ENCODE peak calls at places on chromosomes 2 and 18, in four cellular contexts. One of them, this sample, is unnamed.

GRCh38 chr18:59267511-59268126 is 5.6 kb downstream of the RAX start:
- DNase-seq in sigmoid colon: no peak
- DNase-seq in right atrium auricular region: no peak
- DNase-seq in AG04449: no peak
- DNase-seq in this sample: no peak

GRCh38 chr2:184597571-184597980 is 753 bp upstream of the ZNF804A start:
- DNase-seq in sigmoid colon: no peak
- DNase-seq in AG04449: no peak
- DNase-seq in right atrium auricular region: peak; percentile 58
- DNase-seq in this sample: no peak

GRCh38 chr2:145344076-145344724 is 824.3 kb upstream of the ZEB2 start:
- DNase-seq in sigmoid colon: no peak
- DNase-seq in right atrium auricular region: no peak
- DNase-seq in AG04449: no peak
- DNase-seq in this sample: no peak

GRCh38 chr2:241804326-241805276 is 4.4 kb upstream of the NEU4 start:
- DNase-seq in right atrium auricular region: no peak
- DNase-seq in AG04449: no peak
- DNase-seq in sigmoid colon: peak; percentile 61
- DNase-seq in this sample: no peak

GRCh38 chr2:237156131-237156856 is 70.6 kb downstream of the COPS8 start:
- DNase-seq in AG04449: no peak
- DNase-seq in sigmoid colon: peak; percentile 88
- DNase-seq in right atrium auricular region: peak; percentile 81
- DNase-seq in this sample: peak; percentile 69

GRCh38 chr2:158973111-158973510 is 4.7 kb downstream of the TANC1 start:
- DNase-seq in AG04449: no peak
- DNase-seq in right atrium auricular region: no peak
- DNase-seq in sigmoid colon: no peak
- DNase-seq in this sample: no peak

GRCh38 chr2:162196611-162197010 is 44.6 kb upstream of the GCG start:
- DNase-seq in AG04449: no peak
- DNase-seq in right atrium auricular region: no peak
- DNase-seq in sigmoid colon: no peak
- DNase-seq in this sample: no peak

GRCh38 chr2:175180701-175181103 is 808 bp downstream of the ATP5MC3 start:
- DNase-seq in sigmoid colon: peak; percentile 67
- DNase-seq in AG04449: no peak
- DNase-seq in right atrium auricular region: no peak
- DNase-seq in this sample: no peak

GRCh38 chr18:38575648-38576047 is 1010.0 kb upstream of the CELF4 start:
- DNase-seq in AG04449: no peak
- DNase-seq in right atrium auricular region: no peak
- DNase-seq in sigmoid colon: no peak
- DNase-seq in this sample: no peak

GRCh38 chr2:194819367-194819766 is 837.7 kb upstream of the SLC39A10 start:
- DNase-seq in AG04449: no peak
- DNase-seq in sigmoid colon: no peak
- DNase-seq in right atrium auricular region: no peak
- DNase-seq in this sample: no peak

GRCh38 chr18:62576858-62577512 is 54.2 kb downstream of the ZCCHC2 start:
- DNase-seq in right atrium auricular region: no peak
- DNase-seq in sigmoid colon: no peak
- DNase-seq in AG04449: no peak
- DNase-seq in this sample: no peak

GRCh38 chr2:226483745-226484619 is 315.6 kb downstream of the IRS1 start:
- DNase-seq in AG04449: peak; percentile 28
- DNase-seq in right atrium auricular region: no peak
- DNase-seq in sigmoid colon: no peak
- DNase-seq in this sample: no peak

GRCh38 chr2:161414385-161415040 is 1.6 kb upstream of the TBR1 start:
- DNase-seq in AG04449: no peak
- DNase-seq in sigmoid colon: no peak
- DNase-seq in right atrium auricular region: no peak
- DNase-seq in this sample: no peak

GRCh38 chr2:215003001-215003400 is 135.4 kb downstream of the ABCA12 start:
- DNase-seq in right atrium auricular region: no peak
- DNase-seq in sigmoid colon: no peak
- DNase-seq in AG04449: no peak
- DNase-seq in this sample: no peak

GRCh38 chr2:25331686-25332365 is 9.9 kb downstream of the DNMT3A start:
- DNase-seq in AG04449: no peak
- DNase-seq in right atrium auricular region: no peak
- DNase-seq in sigmoid colon: no peak
- DNase-seq in this sample: no peak

GRCh38 chr2:216694201-216694825 is 1.0 kb downstream of the IGFBP5 start:
- DNase-seq in right atrium auricular region: no peak
- DNase-seq in sigmoid colon: peak; percentile 89
- DNase-seq in AG04449: no peak
- DNase-seq in this sample: no peak

GRCh38 chr2:26651458-26652155 is 10.4 kb upstream of the CIB4 start:
- DNase-seq in AG04449: no peak
- DNase-seq in sigmoid colon: no peak
- DNase-seq in right atrium auricular region: no peak
- DNase-seq in this sample: no peak

DNA sequence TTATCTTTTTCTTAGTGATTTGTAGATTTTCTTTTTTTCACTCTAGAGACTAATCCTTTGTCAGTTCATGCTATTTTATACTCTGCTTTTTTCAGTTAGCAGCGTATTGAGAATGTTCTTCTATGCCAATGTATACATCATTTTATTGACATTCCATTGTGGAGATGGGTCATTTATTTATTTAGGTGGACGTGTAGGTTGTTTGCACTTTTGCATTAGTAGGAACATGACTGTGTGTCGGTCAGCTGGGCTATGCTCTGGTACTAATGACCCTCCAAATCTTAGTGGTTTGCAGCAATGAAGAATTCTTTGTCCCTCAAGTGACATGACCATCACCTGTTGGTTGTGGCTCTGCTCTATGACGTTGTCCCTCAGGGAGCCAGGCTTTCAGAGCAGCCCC is 33.6 kb downstream of the HPCAL1 start:
- DNase-seq in right atrium auricular region: no peak
- DNase-seq in AG04449: no peak
- DNase-seq in sigmoid colon: no peak
- DNase-seq in this sample: no peak
- TF ChIP-seq CTCF in right atrium auricular region: no peak
- TF ChIP-seq CTCF in AG04449: no peak
- TF ChIP-seq CTCF in sigmoid colon: no peak
- TF ChIP-seq CTCF in this sample: no peak

GRCh38 chr2:222082201-222082600 is 216.6 kb downstream of the PAX3 start:
- DNase-seq in sigmoid colon: no peak
- DNase-seq in AG04449: no peak
- DNase-seq in right atrium auricular region: no peak
- DNase-seq in this sample: no peak

GRCh38 chr2:222074674-222075073 is 224.1 kb downstream of the PAX3 start:
- DNase-seq in AG04449: no peak
- DNase-seq in sigmoid colon: no peak
- DNase-seq in right atrium auricular region: no peak
- DNase-seq in this sample: no peak

DNA sequence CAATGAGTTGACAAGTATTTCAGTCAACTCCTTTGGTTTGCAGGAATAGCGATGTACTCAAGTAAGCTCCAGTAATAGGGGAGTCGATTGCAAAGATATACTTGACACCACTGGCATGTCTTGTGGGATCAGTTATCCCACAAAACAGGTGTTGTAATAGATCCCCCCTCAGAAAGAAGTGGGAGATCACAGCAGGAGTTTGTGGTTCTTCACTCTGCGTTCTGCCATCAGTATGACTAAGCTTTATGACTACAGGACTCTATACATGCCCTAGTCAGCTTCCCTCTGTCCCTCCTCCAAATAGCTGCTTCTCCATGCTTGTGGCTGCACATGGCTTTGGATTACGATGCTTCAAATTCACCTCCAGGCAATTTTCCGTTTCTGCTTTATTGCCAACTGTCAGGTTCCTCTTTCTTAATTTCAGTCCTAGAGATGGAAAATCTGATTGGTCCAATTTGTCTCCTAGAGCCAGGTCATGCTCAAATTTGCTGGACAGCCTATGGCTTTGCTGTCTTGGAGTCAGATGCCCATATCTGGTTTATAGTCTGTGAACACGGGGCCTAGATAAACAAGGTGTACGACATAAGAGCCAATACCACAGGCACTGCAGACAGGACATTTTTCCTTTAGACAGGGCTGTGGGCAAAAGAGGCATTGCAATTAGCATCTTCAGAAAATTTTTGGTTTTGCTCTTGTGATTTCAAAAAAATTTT is 221.7 kb downstream of the PAX3 start:
- DNase-seq in AG04449: no peak
- DNase-seq in sigmoid colon: no peak
- DNase-seq in right atrium auricular region: no peak
- DNase-seq in this sample: no peak
- TF ChIP-seq CTCF in AG04449: no peak
- TF ChIP-seq CTCF in sigmoid colon: no peak
- TF ChIP-seq CTCF in right atrium auricular region: no peak
- TF ChIP-seq CTCF in this sample: no peak

GRCh38 chr2:86297382-86298147 is 39.9 kb downstream of the REEP1 start:
- DNase-seq in right atrium auricular region: no peak
- DNase-seq in sigmoid colon: peak; percentile 77
- DNase-seq in AG04449: no peak
- DNase-seq in this sample: no peak
- TF ChIP-seq CTCF in right atrium auricular region: peak; percentile 53
- TF ChIP-seq CTCF in sigmoid colon: peak; percentile 32
- TF ChIP-seq CTCF in AG04449: no peak
- TF ChIP-seq CTCF in this sample: no peak

GRCh38 chr2:5697554-5697953 is 5.4 kb downstream of the SOX11 start:
- DNase-seq in right atrium auricular region: no peak
- DNase-seq in AG04449: no peak
- DNase-seq in sigmoid colon: no peak
- DNase-seq in this sample: no peak

GRCh38 chr2:5696351-5696740 is 4.2 kb downstream of the SOX11 start:
- DNase-seq in right atrium auricular region: no peak
- DNase-seq in AG04449: no peak
- DNase-seq in sigmoid colon: no peak
- DNase-seq in this sample: no peak

GRCh38 chr2:5694016-5694690 is 2.0 kb downstream of the SOX11 start:
- DNase-seq in AG04449: no peak
- DNase-seq in right atrium auricular region: no peak
- DNase-seq in sigmoid colon: no peak
- DNase-seq in this sample: no peak

GRCh38 chr2:5696741-5697521 is 4.7 kb downstream of the SOX11 start:
- DNase-seq in sigmoid colon: peak; percentile 70
- DNase-seq in AG04449: no peak
- DNase-seq in right atrium auricular region: no peak
- DNase-seq in this sample: no peak

DNA sequence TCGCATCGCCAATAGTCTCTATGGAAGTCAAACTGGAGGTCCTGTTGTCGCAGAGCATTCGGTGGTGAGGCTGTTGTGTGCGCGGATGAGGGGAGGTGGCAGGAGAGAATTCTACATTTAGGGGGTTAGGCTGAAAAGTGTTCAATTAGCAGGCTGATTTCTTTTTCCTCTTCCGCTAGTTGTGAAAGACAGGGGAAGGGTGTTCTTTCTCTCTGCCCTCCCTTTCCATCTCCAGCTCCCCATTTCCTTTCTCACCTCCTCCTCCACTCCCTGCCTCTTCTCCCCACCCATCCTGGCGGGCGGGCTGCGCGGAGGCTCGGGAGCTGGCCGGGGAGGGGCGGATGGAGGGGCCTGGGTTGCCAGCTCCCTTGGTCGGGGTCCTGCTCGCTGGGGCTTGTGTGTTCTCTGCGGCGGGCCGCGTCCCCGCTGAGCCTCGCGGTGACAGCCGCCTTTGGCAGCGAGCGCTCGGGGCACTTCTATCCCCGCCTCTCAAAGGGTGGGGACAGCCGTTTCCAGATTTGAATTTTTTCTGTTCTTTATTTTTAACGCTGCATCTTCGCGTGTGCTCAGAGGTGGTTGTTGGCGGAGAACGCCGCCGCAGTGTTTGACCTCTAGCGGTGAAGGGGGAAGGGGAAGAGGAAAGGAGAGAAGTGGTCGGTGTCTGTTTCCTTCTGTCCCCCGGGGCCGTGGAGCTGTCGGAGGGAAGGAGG is 3.6 kb downstream of the SOX11 start:
- DNase-seq in sigmoid colon: no peak
- DNase-seq in AG04449: no peak
- DNase-seq in right atrium auricular region: no peak
- DNase-seq in this sample: no peak
- TF ChIP-seq CTCF in sigmoid colon: no peak
- TF ChIP-seq CTCF in AG04449: no peak
- TF ChIP-seq CTCF in right atrium auricular region: no peak
- TF ChIP-seq CTCF in this sample: no peak

DNA sequence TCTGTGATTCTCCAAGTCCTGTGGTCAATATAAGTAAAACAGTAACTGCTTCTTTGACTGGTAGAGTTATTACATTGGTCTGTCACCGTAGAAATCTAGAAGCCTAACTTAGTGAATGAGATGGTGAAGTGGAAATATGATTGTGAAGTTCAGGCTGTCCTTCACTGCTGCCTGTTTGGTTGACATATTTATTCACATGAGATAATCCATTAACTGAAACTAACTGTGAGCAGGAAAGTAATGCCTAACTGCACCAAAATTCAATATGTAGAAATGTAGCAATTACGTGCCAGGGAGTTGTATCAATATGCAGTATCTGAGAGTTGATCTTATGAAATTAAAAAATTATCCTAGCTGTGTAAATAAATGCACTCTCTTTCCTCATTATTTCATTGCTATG is 147.7 kb upstream of the APCDD1 start:
- DNase-seq in sigmoid colon: no peak
- DNase-seq in right atrium auricular region: no peak
- DNase-seq in AG04449: no peak
- DNase-seq in this sample: no peak
- TF ChIP-seq CTCF in sigmoid colon: no peak
- TF ChIP-seq CTCF in right atrium auricular region: no peak
- TF ChIP-seq CTCF in AG04449: no peak
- TF ChIP-seq CTCF in this sample: no peak

GRCh38 chr2:100957971-100958653 is 44.0 kb upstream of the RPL31 start:
- DNase-seq in right atrium auricular region: peak; percentile 79
- DNase-seq in sigmoid colon: peak; percentile 71
- DNase-seq in AG04449: peak; percentile 95
- DNase-seq in this sample: peak; percentile 91
- TF ChIP-seq CTCF in right atrium auricular region: no peak
- TF ChIP-seq CTCF in sigmoid colon: no peak
- TF ChIP-seq CTCF in AG04449: no peak
- TF ChIP-seq CTCF in this sample: peak; percentile 13

DNA sequence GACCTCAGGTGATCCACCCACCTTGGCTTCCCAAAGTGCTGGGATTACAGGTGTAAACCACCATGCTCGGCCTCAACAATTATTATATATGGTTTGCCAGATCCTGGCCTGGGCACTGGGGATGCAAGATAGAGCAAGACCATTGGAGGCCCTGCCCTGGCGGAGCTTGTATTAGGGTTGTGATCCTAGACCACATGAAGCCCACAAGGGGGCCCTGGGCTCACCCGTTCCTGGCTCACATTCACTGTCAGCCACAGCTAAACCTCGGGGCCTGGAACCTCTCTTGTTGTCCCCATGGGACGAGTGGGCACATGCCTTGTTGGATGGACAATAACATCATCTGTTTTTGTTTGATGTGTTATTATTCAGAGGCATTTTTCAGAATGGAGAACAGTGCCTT is 14.9 kb downstream of the HPCAL1 start:
- DNase-seq in sigmoid colon: no peak
- DNase-seq in AG04449: no peak
- DNase-seq in right atrium auricular region: no peak
- DNase-seq in this sample: no peak
- TF ChIP-seq CTCF in sigmoid colon: no peak
- TF ChIP-seq CTCF in AG04449: no peak
- TF ChIP-seq CTCF in right atrium auricular region: no peak
- TF ChIP-seq CTCF in this sample: no peak